ENCODE peak calls at places on chromosomes 13 and 19, in ten cellular contexts. S, N, C, L, M, I, P, Z, Y and Q are unnamed samples.

GRCh38 chr19:48842744-48843162 is 6.5 kb upstream of the HSD17B14 start:
- DNase-seq in M (peak; percentile 37), Y (no peak), Z (no peak), N (peak; percentile 81), P (no peak), L (peak; percentile 30), S (no peak), C (peak; percentile 55), I (no peak), Q (no peak)

GRCh38 chr19:43673702-43674629 is 4.0 kb upstream of the PLAUR start:
- DNase-seq in N (no peak), M (no peak), P (no peak), I (no peak), C (no peak), Z (no peak), Y (no peak), L (peak; percentile 27), S (no peak), Q (no peak)

GRCh38 chr13:31515427-31515826 is 223.9 kb upstream of the RXFP2 start:
- DNase-seq in P (no peak), Z (no peak), M (no peak), Y (no peak), L (no peak), C (no peak), I (no peak), N (no peak), S (no peak), Q (no peak)

GRCh38 chr19:6214881-6215541 is 64.8 kb downstream of the MLLT1 start:
- DNase-seq in L (no peak), I (no peak), Z (no peak), Y (no peak), C (no peak), N (no peak), M (no peak), P (no peak), S (no peak), Q (no peak)

GRCh38 chr13:50485979-50486935 is 357.2 kb downstream of the DLEU7 start:
- DNase-seq in M (no peak), P (no peak), Y (no peak), I (no peak), N (no peak), S (no peak), L (no peak), Z (no peak), C (peak; percentile 44), Q (no peak)

GRCh38 chr19:55939206-55939605 is 7.1 kb upstream of the NLRP13 start:
- DNase-seq in M (no peak), I (no peak), L (peak; percentile 33), S (no peak), P (no peak), N (no peak), Y (no peak), C (no peak), Z (no peak), Q (no peak)

GRCh38 chr19:57563547-57563946 is 3.9 kb upstream of the ZNF550 start:
- DNase-seq in I (no peak), C (no peak), N (no peak), Z (no peak), P (no peak), M (no peak), S (no peak), Y (no peak), L (no peak), Q (no peak)

GRCh38 chr19:2255112-2255845 is 938 bp downstream of the JSRP1 start:
- DNase-seq in N (no peak), S (no peak), L (peak; percentile 6), Y (no peak), C (no peak), M (no peak), I (no peak), P (no peak), Z (no peak), Q (no peak)

GRCh38 chr13:94305463-94305862 is 174.0 kb downstream of the DCT start:
- DNase-seq in L (peak; percentile 19), M (no peak), S (no peak), C (no peak), Y (no peak), Z (no peak), N (no peak), P (no peak), I (no peak), Q (no peak)

GRCh38 chr19:45172173-45172572 is 5.9 kb downstream of the TRAPPC6A start:
- DNase-seq in P (no peak), C (no peak), Z (no peak), Y (no peak), S (no peak), M (no peak), I (no peak), L (no peak), N (no peak), Q (no peak)

GRCh38 chr19:47124937-47125668 is 5.5 kb upstream of the SAE1 start:
- DNase-seq in I (no peak), M (no peak), L (peak; percentile 64), Y (no peak), S (no peak), C (peak; percentile 70), P (no peak), N (peak; percentile 76), Z (no peak), Q (no peak)

GRCh38 chr13:114046447-114046846 is 72.6 kb upstream of the C13orf46 start:
- DNase-seq in P (no peak), Z (no peak), M (no peak), Y (no peak), S (no peak), N (no peak), I (no peak), L (no peak), C (no peak), Q (no peak)

GRCh38 chr19:10269333-10270179 is 1.4 kb upstream of the ICAM1 start:
- DNase-seq in S (peak; percentile 79), M (peak; percentile 88), I (peak; percentile 21), P (peak; percentile 81), N (peak; percentile 69), C (peak; percentile 48), Y (peak; percentile 67), Z (no peak), L (peak; percentile 87), Q (peak; percentile 90)

GRCh38 chr19:1377965-1378785 is 5.5 kb upstream of the NDUFS7 start:
- DNase-seq in Z (no peak), I (no peak), Y (no peak), S (no peak), L (no peak), P (no peak), M (no peak), N (no peak), C (no peak), Q (no peak)

GRCh38 chr19:7742575-7742974 is 4.8 kb downstream of the CD209 start:
- DNase-seq in M (no peak), P (no peak), C (no peak), Y (no peak), Z (no peak), S (no peak), I (peak; percentile 89), L (no peak), N (no peak), Q (no peak)

GRCh38 chr19:6654347-6655310 is 15.3 kb downstream of the TNFSF14 start:
- DNase-seq in Z (no peak), P (peak; percentile 50), M (peak; percentile 80), C (no peak), S (no peak), L (no peak), I (no peak), Y (peak; percentile 31), N (no peak), Q (no peak)

GRCh38 chr19:46697142-46697960 is 19.6 kb downstream of the PRKD2 start:
- DNase-seq in P (no peak), I (no peak), M (peak; percentile 37), N (peak; percentile 89), L (no peak), Y (no peak), C (no peak), S (peak; percentile 84), Z (peak; percentile 29), Q (no peak)

GRCh38 chr19:3224346-3225325 is at the start of gene CELF5:
- DNase-seq in N (peak; percentile 67), Z (no peak), I (no peak), L (peak; percentile 76), S (no peak), C (peak; percentile 37), Y (peak; percentile 37), P (peak; percentile 44), M (peak; percentile 70), Q (peak; percentile 53)

GRCh38 chr13:23960566-23961156 is 63.4 kb upstream of the C1QTNF9B start:
- DNase-seq in M (no peak), N (peak; percentile 23), Y (no peak), L (no peak), I (peak; percentile 53), P (no peak), S (no peak), Z (no peak), C (peak; percentile 42), Q (no peak)

GRCh38 chr13:112711528-112712265 is 21.9 kb downstream of the ATP11A start:
- DNase-seq in Z (peak; percentile 95), I (peak; percentile 59), M (no peak), C (no peak), P (no peak), L (peak; percentile 93), S (peak; percentile 80), Y (no peak), N (peak; percentile 91), Q (no peak)

GRCh38 chr19:8305798-8306197 is 2.4 kb downstream of the CD320 start:
- DNase-seq in L (no peak), I (no peak), Y (no peak), S (peak; percentile 3), M (no peak), N (no peak), Z (no peak), P (no peak), C (no peak), Q (no peak)

GRCh38 chr19:20077791-20078463 is at the start of gene ZNF90:
- DNase-seq in I (no peak), Z (peak; percentile 91), S (peak; percentile 96), C (peak; percentile 97), L (peak; percentile 95), P (peak; percentile 76), M (peak; percentile 90), Y (peak; percentile 74), N (peak; percentile 95), Q (peak; percentile 75)